ENCODE peak calls at places on chromosomes 3 and 15, in five cellular contexts. E is activated CD4-positive, alpha-beta T cell treated with anti-CD3 and anti-CD28 coated beads, Interleukin-2, amount 50 U/mL, for 4 hours; M is T47D; U is stimulated activated CD4-positive, alpha-beta T cell treated with anti-CD3 and anti-CD28 coated beads, Interleukin-1b, Interleukin-23, amount 100 ng/mL, for 1 hour; Y is activated gamma-delta T cell treated with Interleukin-2 at 50 U/mL for 16 hours. G is an unnamed sample.

GRCh38 chr15:79973445-79974180 is 2.6 kb upstream of the BCL2A1 start:
- DNase-seq in U (no peak), M (no peak), Y (no peak), E (no peak), G (no peak)

GRCh38 chr3:43317461-43318316 is 31.3 kb downstream of the SNRK start:
- DNase-seq in Y (no peak), E (no peak), M (no peak), U (no peak), G (no peak)

GRCh38 chr15:39792025-39792893 is 9.6 kb upstream of the FSIP1 start:
- DNase-seq in U (no peak), M (no peak), Y (no peak), E (no peak), G (no peak)

GRCh38 chr3:40876496-40876895 is 322.8 kb upstream of the CTNNB1 start:
- DNase-seq in E (no peak), M (no peak), U (no peak), Y (no peak), G (no peak)

GRCh38 chr3:78754066-78754743 is 1013.6 kb downstream of the ROBO1 start:
- DNase-seq in Y (no peak), M (no peak), E (no peak), U (no peak), G (no peak)

GRCh38 chr3:16740531-16740930 is 135.3 kb upstream of the DAZL start:
- DNase-seq in M (no peak), Y (no peak), U (no peak), E (no peak), G (no peak)

GRCh38 chr3:177483182-177483967 is 286.1 kb upstream of the TBL1XR1 start:
- DNase-seq in M (peak; percentile 76), E (no peak), Y (no peak), U (no peak), G (no peak)

GRCh38 chr3:145649368-145649887 is 511.6 kb downstream of the PLOD2 start:
- DNase-seq in M (no peak), Y (no peak), E (no peak), U (no peak), G (no peak)

GRCh38 chr3:18988619-18989229 is 159.6 kb upstream of the KCNH8 start:
- DNase-seq in E (no peak), Y (no peak), M (peak; percentile 87), U (no peak), G (peak; percentile 17)

GRCh38 chr3:58082047-58082446 is 73.8 kb downstream of the FLNB start:
- DNase-seq in E (peak; percentile 0), U (no peak), Y (no peak), M (no peak), G (no peak)

GRCh38 chr15:77554306-77555080 is 78.2 kb downstream of the LINGO1 start:
- DNase-seq in E (no peak), Y (no peak), U (no peak), M (no peak), G (no peak)

GRCh38 chr15:71379893-71380292 is 264.6 kb downstream of the THSD4 start:
- DNase-seq in M (no peak), E (no peak), U (no peak), Y (no peak), G (no peak)

GRCh38 chr3:172647823-172648222 is 63.0 kb downstream of the NCEH1 start:
- DNase-seq in Y (no peak), M (peak; percentile 84), E (no peak), U (no peak), G (no peak)

GRCh38 chr15:73014904-73015303 is 37.4 kb upstream of the NEO1 start:
- DNase-seq in M (no peak), E (no peak), U (no peak), Y (no peak), G (no peak)

GRCh38 chr3:123353227-123353851 is 95.6 kb downstream of the ADCY5 start:
- DNase-seq in Y (no peak), E (no peak), U (no peak), M (no peak), G (no peak)

GRCh38 chr3:141960731-141961130 is 84.3 kb downstream of the ATP1B3 start:
- DNase-seq in Y (no peak), U (no peak), M (no peak), E (no peak), G (no peak)

GRCh38 chr15:101641134-101641764 is 10.9 kb downstream of the TM2D3 start:
- DNase-seq in Y (peak; percentile 76), M (peak; percentile 78), U (peak; percentile 52), E (peak; percentile 70), G (peak; percentile 68)

GRCh38 chr3:30714104-30714503 is 107.7 kb downstream of the TGFBR2 start:
- DNase-seq in U (no peak), M (no peak), E (no peak), Y (no peak), G (no peak)

GRCh38 chr3:197322149-197322548 is 23.7 kb upstream of the DLG1 start:
- DNase-seq in E (no peak), Y (no peak), U (no peak), M (no peak), G (no peak)

GRCh38 chr15:65337436-65338070 is 33.1 kb downstream of the RNU5B-1 start:
- DNase-seq in U (no peak), E (no peak), Y (no peak), M (no peak), G (no peak)

GRCh38 chr15:29773816-29774215 is 48.5 kb downstream of the TJP1 start:
- DNase-seq in U (no peak), E (no peak), M (no peak), Y (no peak), G (no peak)

GRCh38 chr3:48155122-48155521 is 33.1 kb downstream of the CDC25A start:
- DNase-seq in M (no peak), U (no peak), Y (no peak), E (no peak), G (no peak)

GRCh38 chr15:68106656-68107055 is 52.5 kb downstream of the PIAS1 start:
- DNase-seq in M (no peak), Y (no peak), U (no peak), E (no peak), G (no peak)

GRCh38 chr3:65714138-65714537 is 324.6 kb downstream of the MAGI1 start:
- DNase-seq in U (no peak), Y (no peak), E (no peak), M (no peak), G (no peak)

GRCh38 chr3:127253491-127253890 is 34.4 kb downstream of the PRR20G start:
- DNase-seq in Y (no peak), M (no peak), U (no peak), E (no peak), G (no peak)

GRCh38 chr3:3778641-3779270 is 20.5 kb upstream of the LRRN1 start:
- DNase-seq in M (no peak), E (no peak), Y (no peak), U (no peak), G (no peak)

GRCh38 chr15:68365140-68365745 is 66.7 kb downstream of the ITGA11 start:
- DNase-seq in E (no peak), Y (no peak), U (no peak), M (no peak), G (no peak)

GRCh38 chr15:84112025-84112424 is 123.5 kb upstream of the GOLGA6L4 start:
- DNase-seq in E (no peak), M (no peak), U (no peak), Y (no peak), G (no peak)

GRCh38 chr3:138118863-138119766 is 3.7 kb upstream of the DZIP1L start:
- DNase-seq in U (peak; percentile 36), Y (peak; percentile 33), E (peak; percentile 43), M (peak; percentile 83), G (peak; percentile 24)

GRCh38 chr3:165233521-165234195 is 37.5 kb upstream of the SLITRK3 start:
- DNase-seq in U (no peak), Y (no peak), E (no peak), M (peak; percentile 23), G (no peak)

GRCh38 chr3:11998091-11998490 is 6.1 kb upstream of the SYN2 start:
- DNase-seq in E (no peak), Y (no peak), M (no peak), U (no peak), G (no peak)

GRCh38 chr15:58771621-58772235 is 626 bp downstream of the MINDY2 start:
- DNase-seq in Y (peak; percentile 6), U (no peak), M (peak; percentile 31), E (no peak), G (peak; percentile 13)

GRCh38 chr3:62211675-62212429 is 161.5 kb downstream of the FEZF2 start:
- DNase-seq in E (no peak), M (peak; percentile 16), Y (no peak), U (no peak), G (no peak)

G was measured in central memory CD4-positive, alpha-beta T cell.